ENCODE peak calls at places on chromosomes 16 and 17, in seven cellular contexts. B is sigmoid colon, U is transverse colon, Q is esophagus muscularis mucosa, A is GM12878, T is K562, C is SK-N-SH. H is an unnamed sample.

GRCh38 chr17:47240806-47241205 is 12.8 kb upstream of the ITGB3 start:
- DNase-seq in A (no peak), B (no peak), U (no peak), T (no peak), C (no peak), Q (no peak), H (no peak)

GRCh38 chr16:81451753-81452680 is 7.4 kb downstream of the CMIP start:
- DNase-seq in U (peak; percentile 69), B (no peak), C (no peak), T (peak; percentile 84), Q (no peak), A (no peak), H (no peak)

GRCh38 chr16:1794221-1794871 is 841 bp upstream of the IGFALS start:
- DNase-seq in B (peak; percentile 62), Q (no peak), C (no peak), A (no peak), T (no peak), U (no peak), H (peak; percentile 76)

GRCh38 chr17:74604200-74604599 is 12.1 kb upstream of the CD300LD start:
- DNase-seq in A (no peak), B (no peak), T (no peak), U (no peak), C (no peak), Q (no peak), H (no peak)

GRCh38 chr17:73138541-73139138 is 26.2 kb upstream of the SSTR2 start:
- DNase-seq in C (no peak), U (no peak), Q (no peak), A (no peak), B (no peak), T (no peak), H (no peak)

GRCh38 chr17:11610999-11611566 is 12.8 kb downstream of the DNAH9 start:
- DNase-seq in T (no peak), Q (no peak), A (no peak), U (no peak), C (peak; percentile 66), B (no peak), H (no peak)

GRCh38 chr16:27237229-27238015 is 31.1 kb downstream of the NSMCE1 start:
- DNase-seq in A (peak; percentile 82), C (peak; percentile 68), Q (no peak), U (no peak), B (peak; percentile 62), T (peak; percentile 27), H (peak; percentile 42)

GRCh38 chr16:85635545-85636140 is 22.5 kb downstream of the GSE1 start:
- DNase-seq in U (no peak), A (no peak), C (peak; percentile 67), Q (no peak), B (no peak), T (no peak), H (peak; percentile 58)

GRCh38 chr16:87212026-87212425 is 105.2 kb downstream of the C16orf95 start:
- DNase-seq in U (no peak), C (no peak), A (no peak), T (no peak), B (no peak), Q (no peak), H (no peak)

GRCh38 chr16:22370038-22370541 is 4.3 kb downstream of the CDR2 start:
- DNase-seq in A (no peak), B (no peak), T (no peak), C (no peak), Q (no peak), U (no peak), H (no peak)

DNA sequence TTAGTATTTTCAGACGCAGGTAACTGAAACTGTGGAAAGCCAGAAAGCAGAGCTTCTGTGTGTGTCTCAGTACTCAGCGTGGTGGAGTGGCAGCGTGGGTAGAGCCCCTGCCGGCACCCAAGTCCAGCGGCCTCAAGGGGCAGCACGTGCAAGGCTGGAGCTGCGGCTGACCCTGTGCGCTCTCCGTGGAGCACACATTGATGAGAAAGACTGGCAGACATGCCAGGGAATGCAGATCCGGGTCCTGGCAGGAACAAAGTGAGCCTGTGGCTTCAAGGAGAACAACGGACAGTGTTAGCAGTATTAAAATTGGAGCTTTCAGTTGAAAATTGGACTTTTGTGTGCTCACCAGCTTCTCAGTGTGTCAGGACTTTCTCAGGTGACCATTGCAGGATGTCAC is 23.3 kb downstream of the ZC3H18 start:
- DNase-seq in T (no peak), C (no peak), B (no peak), A (no peak), U (no peak), Q (no peak), H (no peak)
- TF ChIP-seq POLR2AphosphoS5 in T (no peak), C (no peak), B (no peak), A (peak; percentile 39), U (no peak), Q (no peak), H (no peak)

DNA sequence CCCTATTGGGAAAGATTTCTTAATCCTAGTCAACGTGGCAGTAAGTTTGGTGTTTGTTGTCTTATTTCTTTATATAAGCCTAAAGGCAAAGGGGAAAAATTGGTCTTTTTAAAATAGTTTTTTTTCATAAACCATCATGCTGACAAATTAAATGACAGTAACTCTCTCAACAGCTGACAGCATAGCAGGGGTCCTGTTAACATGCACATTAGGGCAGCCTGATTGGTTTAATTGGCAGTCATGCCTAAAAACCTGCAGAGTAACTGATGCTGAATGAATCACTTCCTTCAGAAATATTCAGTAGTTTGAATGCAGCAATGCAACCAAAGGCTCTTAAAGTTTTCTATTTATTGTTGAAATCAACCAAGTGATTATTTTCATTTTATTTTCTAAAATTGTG is 85.4 kb downstream of the ITFG1 start:
- DNase-seq in T (no peak), C (no peak), B (no peak), Q (no peak), A (no peak), U (no peak), H (no peak)
- H3K27ac ChIP-seq in T (no peak overlapping the region), C (no peak overlapping the region), B (no peak overlapping the region), Q (no peak overlapping the region), A (no peak overlapping the region), U (no peak overlapping the region), H (no peak overlapping the region)

DNA sequence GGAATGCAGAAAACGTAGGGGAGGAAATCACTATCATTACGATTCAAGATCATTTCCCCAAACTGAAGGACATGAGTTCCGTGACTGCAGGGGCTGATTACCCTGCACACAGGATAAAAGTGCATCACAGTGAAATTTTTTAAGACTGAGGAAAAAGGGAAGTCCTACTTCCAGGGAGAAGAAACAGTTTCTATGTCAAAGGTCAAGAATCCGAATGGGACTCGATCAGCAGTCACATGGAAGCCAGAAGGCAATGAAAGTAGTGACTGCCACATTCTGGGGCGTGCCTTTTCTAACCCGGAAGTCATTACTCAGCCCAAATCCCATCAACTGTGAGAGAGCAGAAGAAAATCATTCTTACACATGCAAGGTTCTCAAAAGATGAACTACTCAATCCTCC is 12.1 kb downstream of the ZZEF1 start:
- DNase-seq in A (no peak), U (peak; percentile 53), B (peak; percentile 64), C (no peak), Q (no peak), T (peak; percentile 47), H (no peak)
- TF ChIP-seq EP300 in A (no peak), U (no peak), B (no peak), C (no peak), Q (no peak), T (no peak), H (no peak)

GRCh38 chr17:35129973-35130351 is 8.5 kb downstream of the FNDC8 start:
- DNase-seq in T (peak; percentile 26), B (no peak), Q (no peak), A (no peak), C (no peak), U (no peak), H (no peak)
- TF ChIP-seq POLR2AphosphoS5 in T (no peak), B (no peak), Q (no peak), A (no peak), C (no peak), U (no peak), H (no peak)

DNA sequence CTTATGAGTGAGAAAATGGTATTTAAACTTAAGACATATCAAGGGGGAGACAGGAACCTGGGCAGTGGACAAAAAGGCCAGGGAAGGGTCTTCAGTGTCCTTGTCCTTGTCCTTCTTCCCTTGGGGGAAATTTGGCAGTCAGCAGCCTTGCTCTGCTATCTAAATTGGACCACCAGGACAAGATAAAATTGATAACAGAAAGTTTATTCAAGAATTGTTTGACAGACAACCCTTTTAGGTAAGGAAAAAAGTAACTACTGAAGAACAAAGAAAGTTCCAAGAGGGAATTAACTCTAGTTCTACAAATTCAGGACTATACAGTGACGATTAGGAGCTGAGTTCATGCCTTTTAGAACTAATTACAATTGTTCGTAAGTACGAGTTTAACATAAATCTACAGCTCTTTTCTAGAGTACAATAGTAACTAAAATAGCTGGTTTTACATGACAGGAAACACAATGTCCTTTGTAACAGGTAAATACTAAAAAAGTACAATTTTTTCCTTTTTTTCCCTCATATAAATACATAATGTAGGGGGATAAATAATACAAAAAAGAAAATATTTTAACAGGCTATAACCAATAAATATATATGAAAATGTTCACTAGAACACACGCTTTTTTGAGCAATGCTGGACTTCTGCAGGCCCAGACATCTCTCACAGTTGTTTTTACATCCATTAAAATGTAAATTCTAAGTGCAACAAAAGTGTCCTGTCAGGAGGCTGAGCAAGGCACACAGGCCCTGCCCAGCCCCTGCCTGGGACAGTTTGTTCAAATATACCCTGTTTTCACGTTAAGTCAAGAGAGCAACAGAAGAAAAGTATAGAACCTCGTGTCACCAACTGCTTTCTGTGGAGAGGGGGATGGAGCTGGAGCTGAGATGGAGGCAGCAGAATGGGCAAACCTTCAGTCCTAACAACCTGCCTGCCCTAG is 4.0 kb upstream of the HOXB2 start:
- DNase-seq in B (no peak), C (no peak), A (no peak), U (no peak), T (no peak), Q (no peak), H (no peak)
- H3K27ac ChIP-seq in B (peak overlapping the region; percentile 95), C (no peak overlapping the region), A (no peak overlapping the region), U (peak overlapping the region; percentile 89), T (peak overlapping the region; percentile 95), Q (peak overlapping the region; percentile 97), H (peak overlapping the region; percentile 93)

GRCh38 chr16:23552171-23552570 is 5.0 kb downstream of the EARS2 start:
- DNase-seq in B (no peak), C (no peak), U (no peak), Q (no peak), A (no peak), T (no peak), H (no peak)
- TF ChIP-seq EP300 in B (no peak), C (no peak), U (no peak), Q (no peak), A (no peak), T (no peak), H (no peak)

DNA sequence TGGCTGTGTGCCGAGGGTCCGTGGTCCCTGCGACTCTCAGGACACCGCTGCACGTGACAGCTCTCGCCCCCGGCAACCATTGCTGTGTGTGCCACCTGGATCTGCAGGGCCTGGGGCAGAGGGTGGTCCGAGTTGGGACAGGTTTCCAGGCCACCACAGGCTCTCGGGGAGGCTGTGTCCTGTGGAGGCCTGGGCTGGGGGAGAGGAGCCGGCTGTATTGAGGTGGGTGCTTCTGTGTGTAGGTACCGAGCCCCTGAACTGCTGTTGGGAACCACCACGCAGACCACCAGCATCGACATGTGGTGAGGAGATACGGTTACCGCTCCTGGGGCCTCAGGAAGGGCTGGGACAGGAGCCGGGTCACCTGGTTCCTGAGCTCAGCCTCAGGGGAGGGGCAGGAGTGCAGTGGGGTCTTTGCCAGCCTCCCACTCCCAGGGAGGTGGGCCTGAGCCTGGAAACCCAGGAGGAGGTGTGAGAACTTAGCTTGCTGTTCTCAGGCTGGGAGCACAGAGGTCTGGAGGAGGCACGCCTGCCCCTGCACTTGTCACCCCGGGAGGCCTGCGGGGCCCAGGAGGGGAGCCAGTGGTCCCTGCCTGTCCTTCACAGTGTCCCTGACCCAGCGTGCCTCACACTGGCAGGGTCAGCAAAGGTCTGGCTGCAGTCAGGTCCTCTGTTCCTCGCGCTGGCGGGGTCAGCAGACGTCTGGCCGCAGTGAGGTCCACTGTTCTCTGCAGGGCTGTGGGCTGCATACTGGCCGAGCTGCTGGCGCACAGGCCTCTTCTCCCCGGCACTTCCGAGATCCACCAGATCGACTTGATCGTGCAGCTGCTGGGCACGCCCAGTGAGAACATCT is 7.3 kb downstream of the SPATA2L start:
- DNase-seq in Q (no peak), U (no peak), T (no peak), C (peak; percentile 15), B (peak; percentile 61), A (no peak), H (no peak)
- TF ChIP-seq POLR2AphosphoS5 in Q (no peak), U (no peak), T (no peak), C (no peak), B (no peak), A (no peak), H (no peak)

H was measured in stomach.